ENCODE peak calls at places on chromosomes 5 and 9, in six cellular contexts. S, O, F, A, N and B are unnamed samples.

GRCh38 chr5:151123897-151124751 is 33.5 kb downstream of the ANXA6 start:
- DNase-seq in F (peak), N (peak), O (peak), S (peak), A (peak), B (peak)

GRCh38 chr9:110545705-110546104 is 33.8 kb downstream of the SVEP1 start:
- DNase-seq in N (no peak), S (no peak), O (no peak), A (peak), F (no peak), B (no peak)

GRCh38 chr5:17808566-17808965 is 174.3 kb downstream of the TAF11L14 start:
- DNase-seq in A (no peak), N (no peak), O (no peak), F (no peak), S (no peak), B (no peak)

GRCh38 chr5:132457371-132458225 is 33.0 kb downstream of the IRF1 start:
- DNase-seq in S (no peak), A (peak), F (peak), N (no peak), O (no peak), B (no peak)

GRCh38 chr5:34012791-34013190 is 4.9 kb upstream of the AMACR start:
- DNase-seq in N (no peak), A (peak), F (peak), S (no peak), O (no peak), B (no peak)

GRCh38 chr9:123525424-123525823 is 169.4 kb downstream of the CRB2 start:
- DNase-seq in N (no peak), F (no peak), O (no peak), A (no peak), S (no peak), B (no peak)

GRCh38 chr9:127457191-127457878 is 6.0 kb downstream of the LRSAM1 start:
- DNase-seq in O (no peak), F (no peak), S (no peak), A (no peak), N (no peak), B (no peak)

GRCh38 chr5:20683241-20683940 is 695.4 kb upstream of the CDH18 start:
- DNase-seq in F (no peak), A (no peak), N (no peak), O (no peak), S (no peak), B (no peak)

GRCh38 chr9:120832766-120833165 is 10.0 kb downstream of the PSMD5 start:
- DNase-seq in F (no peak), A (no peak), O (no peak), S (no peak), N (no peak), B (no peak)
- TF ChIP-seq CTCF in F (no peak), A (no peak), O (no peak), S (no peak), N (no peak), B (no peak)

GRCh38 chr5:60700347-60700815 is 415 bp upstream of the DEPDC1B start:
- DNase-seq in O (no peak), A (peak), N (no peak), S (no peak), F (no peak), B (peak)

GRCh38 chr5:60698316-60698715 is 1.6 kb downstream of the DEPDC1B start:
- DNase-seq in N (no peak), A (no peak), O (no peak), S (no peak), F (no peak), B (no peak)

GRCh38 chr5:60703944-60704343 is 4.0 kb upstream of the DEPDC1B start:
- DNase-seq in N (no peak), F (no peak), O (no peak), A (no peak), S (peak), B (no peak)

GRCh38 chr5:60701317-60701988 is 1.5 kb upstream of the DEPDC1B start:
- DNase-seq in S (peak), F (no peak), O (no peak), A (no peak), N (no peak), B (no peak)

GRCh38 chr5:60699549-60700346 is at the start of gene DEPDC1B:
- DNase-seq in F (peak), S (peak), N (peak), A (peak), O (peak), B (peak)
- TF ChIP-seq CTCF in F (peak), S (no peak), N (peak), A (peak), O (peak), B (peak)

GRCh38 chr9:3894764-3895163 is 369.0 kb upstream of the RFX3 start:
- DNase-seq in S (no peak), O (no peak), A (peak), N (no peak), F (peak), B (no peak)
- TF ChIP-seq CTCF in S (no peak), O (no peak), A (no peak), N (no peak), F (no peak), B (no peak)

GRCh38 chr5:159049844-159050318 is 49.8 kb downstream of the EBF1 start:
- DNase-seq in F (peak), S (no peak), N (no peak), A (peak), O (no peak), B (peak)
- TF ChIP-seq CTCF in F (peak), S (no peak), N (peak), A (peak), O (peak), B (peak)

DNA sequence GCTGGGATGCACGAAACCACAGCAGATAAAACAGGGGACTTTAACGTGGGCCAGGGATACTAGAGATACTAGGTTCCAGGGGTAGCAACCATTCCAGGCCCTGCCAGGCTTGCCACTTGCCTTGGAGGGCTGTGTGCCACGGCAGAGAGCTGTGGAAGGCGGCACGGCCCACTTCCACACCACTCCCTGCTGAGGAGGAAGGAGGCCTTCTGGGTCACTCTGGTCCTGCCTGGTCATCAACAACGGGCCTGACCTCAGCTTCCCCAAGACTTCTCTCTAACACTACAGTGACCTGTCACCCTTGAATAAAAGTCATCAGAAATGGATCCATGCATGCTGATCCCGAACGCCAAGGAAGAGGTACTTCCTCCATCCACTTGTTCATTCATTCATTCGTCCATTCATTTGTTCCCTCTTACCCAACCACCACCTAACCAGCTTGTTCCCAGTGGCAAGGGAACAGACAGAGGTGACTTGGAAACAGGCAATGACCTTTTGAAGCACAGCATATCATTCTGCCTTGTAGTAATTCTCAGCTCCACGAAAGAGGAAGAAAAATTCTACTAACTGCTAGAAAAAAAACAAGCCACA is 58.8 kb downstream of the STK10 start:
- DNase-seq in O (no peak), S (no peak), A (no peak), N (no peak), F (no peak), B (no peak)
- TF ChIP-seq CTCF in O (no peak), S (no peak), A (no peak), N (no peak), F (no peak), B (no peak)

GRCh38 chr9:130054428-130054786 is 701 bp downstream of the GPR107 start:
- DNase-seq in A (no peak), N (no peak), F (no peak), S (no peak), O (no peak), B (no peak)

GRCh38 chr9:130054820-130055219 is 1.1 kb downstream of the GPR107 start:
- DNase-seq in O (no peak), F (no peak), A (no peak), S (no peak), N (no peak), B (no peak)

GRCh38 chr9:130060296-130060695 is 6.6 kb downstream of the GPR107 start:
- DNase-seq in F (no peak), S (no peak), O (no peak), A (no peak), N (no peak), B (no peak)

GRCh38 chr9:130058887-130059286 is 5.2 kb downstream of the GPR107 start:
- DNase-seq in N (no peak), O (no peak), F (no peak), A (no peak), S (no peak), B (no peak)

DNA sequence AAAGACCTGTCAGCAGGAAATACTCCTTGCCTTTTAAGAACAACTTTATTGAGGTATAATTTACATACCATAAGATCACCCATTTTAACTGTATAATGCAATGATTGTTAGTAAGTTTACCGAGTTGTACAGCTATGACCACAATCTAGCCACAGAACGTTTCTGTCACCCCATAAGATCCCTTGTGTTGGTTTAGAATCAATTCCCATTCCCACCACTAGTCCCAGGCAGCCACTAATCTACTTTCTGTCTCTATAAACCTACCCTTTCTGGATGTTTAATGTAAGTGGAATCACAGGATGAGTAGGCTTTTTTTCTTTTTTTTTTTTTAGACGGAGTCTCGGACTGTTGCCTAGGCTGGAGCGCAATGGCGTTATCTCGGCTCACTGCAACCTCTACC is 4.4 kb downstream of the GPR107 start:
- DNase-seq in A (no peak), N (no peak), O (no peak), F (peak), S (no peak), B (peak)
- TF ChIP-seq CTCF in A (peak), N (no peak), O (no peak), F (no peak), S (no peak), B (peak)

DNA sequence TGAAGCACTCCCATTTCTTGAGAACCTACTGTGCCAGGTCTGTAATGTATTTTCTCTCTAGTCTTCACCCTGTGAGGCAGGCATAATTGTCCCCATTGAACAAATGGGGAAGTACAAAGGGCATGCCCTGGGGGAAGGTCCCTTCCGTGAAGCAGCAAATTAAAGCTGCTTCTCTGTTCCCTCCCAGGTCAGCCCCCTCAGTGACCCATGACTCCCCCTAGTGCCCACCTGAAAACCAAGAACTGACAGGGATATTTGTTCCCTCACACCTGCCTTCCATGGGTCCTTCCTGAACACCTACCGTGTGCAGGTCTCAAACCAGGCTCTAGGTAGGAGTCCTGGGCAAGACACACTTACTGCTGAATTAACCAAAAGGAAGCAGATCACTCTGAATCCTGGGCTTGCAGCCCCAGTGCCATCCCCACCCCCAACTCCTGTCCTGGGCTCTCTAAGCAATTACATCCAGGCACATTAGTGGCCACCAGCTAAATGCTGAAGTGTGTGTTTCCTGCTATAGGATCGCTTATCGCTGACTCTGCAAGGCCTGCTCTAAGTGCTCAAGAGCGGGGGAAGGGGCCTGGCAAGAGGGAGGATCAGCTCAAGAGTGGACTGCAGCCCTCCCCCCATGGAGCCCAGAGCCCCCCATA is 254.8 kb downstream of the CDK5RAP2 start:
- DNase-seq in F (no peak), O (no peak), S (no peak), A (no peak), N (no peak), B (no peak)
- TF ChIP-seq CTCF in F (no peak), O (peak), S (no peak), A (no peak), N (no peak), B (peak)

DNA sequence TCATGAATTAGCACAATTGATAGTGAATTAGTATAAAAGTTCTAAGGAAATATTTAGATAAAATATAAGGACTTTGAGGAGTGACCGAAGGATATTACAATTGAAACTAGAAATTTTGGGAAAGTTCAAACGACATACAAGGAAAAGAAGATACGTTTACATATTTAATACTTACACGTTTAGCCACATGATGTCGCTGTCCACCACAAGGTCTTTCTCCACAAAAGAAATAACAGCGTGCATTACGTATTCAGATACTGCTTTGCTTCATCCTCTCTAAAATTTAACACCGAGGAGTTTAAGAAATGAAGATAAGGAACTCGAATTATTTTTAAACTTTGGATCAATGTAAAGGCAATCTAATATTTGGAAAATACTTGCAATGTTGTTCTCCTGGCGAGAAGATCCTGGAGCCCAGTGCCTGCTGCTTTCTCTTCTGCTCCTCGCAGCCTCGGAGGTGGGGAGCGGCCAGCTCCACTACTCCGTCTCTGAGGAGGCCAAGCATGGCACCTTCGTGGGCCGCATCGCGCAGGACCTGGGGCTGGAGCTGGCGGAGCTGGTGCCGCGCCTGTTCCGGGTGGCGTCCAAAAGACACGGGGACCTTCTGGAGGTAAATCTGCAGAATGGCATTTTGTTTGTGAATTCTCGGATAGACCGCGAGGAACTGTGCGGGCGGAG is at the start of gene PCDHA3:
- DNase-seq in F (peak), N (no peak), O (no peak), A (peak), S (no peak), B (peak)
- TF ChIP-seq CTCF in F (peak), N (no peak), O (peak), A (peak), S (no peak), B (peak)